ENCODE peak calls at places on chromosomes 13 and 19, in six cellular contexts. X, B, J, P, R and A are unnamed samples.

GRCh38 chr13:47413112-47413511 is 516.3 kb upstream of the HTR2A start:
- DNase-seq in B (no peak), X (no peak), P (no peak), R (no peak), J (no peak), A (no peak)

GRCh38 chr19:49881672-49882394 is 4.3 kb downstream of the TBC1D17 start:
- DNase-seq in J (peak), X (no peak), R (no peak), B (no peak), P (no peak), A (no peak)

GRCh38 chr19:55305491-55305890 is 19.6 kb downstream of the TMEM150B start:
- DNase-seq in P (no peak), X (no peak), J (peak), R (peak), B (peak), A (peak)

GRCh38 chr19:50906217-50906616 is 5.0 kb downstream of the KLK4 start:
- DNase-seq in B (peak), R (no peak), J (peak), P (peak), X (no peak), A (peak)

GRCh38 chr19:38316477-38317067 is 825 bp upstream of the YIF1B start:
- DNase-seq in P (no peak), B (no peak), J (no peak), R (no peak), X (no peak), A (no peak)

GRCh38 chr19:7986321-7987083 is 18.9 kb downstream of the ELAVL1 start:
- DNase-seq in X (no peak), B (no peak), R (peak), J (no peak), P (no peak), A (no peak)

GRCh38 chr19:32976223-32976805 is 4.3 kb downstream of the FAAP24 start:
- DNase-seq in X (no peak), R (peak), P (peak), J (peak), B (peak), A (peak)

GRCh38 chr13:104043184-104043583 is 977.0 kb upstream of the SLC10A2 start:
- DNase-seq in P (no peak), J (no peak), R (no peak), X (no peak), B (no peak), A (no peak)

GRCh38 chr19:56692496-56692895 is 20.9 kb upstream of the ZNF835 start:
- DNase-seq in R (no peak), P (no peak), X (no peak), J (no peak), B (no peak), A (no peak)

GRCh38 chr13:20002766-20003165 is 44.2 kb downstream of the ZMYM2 start:
- DNase-seq in B (no peak), J (no peak), P (no peak), X (no peak), R (peak), A (no peak)

GRCh38 chr19:15161028-15161984 is 39.5 kb downstream of the NOTCH3 start:
- DNase-seq in R (no peak), J (peak), P (peak), B (peak), X (no peak), A (peak)

GRCh38 chr13:96925869-96926628 is 68.2 kb downstream of the OXGR1 start:
- DNase-seq in P (peak), R (no peak), J (no peak), B (no peak), X (no peak), A (no peak)

GRCh38 chr13:111177081-111177711 is 62.1 kb downstream of the ARHGEF7 start:
- DNase-seq in P (no peak), B (no peak), J (no peak), R (peak), X (no peak), A (no peak)

GRCh38 chr13:111176421-111176820 is 61.3 kb downstream of the ARHGEF7 start:
- DNase-seq in X (no peak), R (no peak), P (no peak), J (no peak), B (no peak), A (no peak)

GRCh38 chr13:111178417-111178816 is 63.3 kb downstream of the ARHGEF7 start:
- DNase-seq in P (no peak), X (no peak), J (no peak), R (no peak), B (no peak), A (no peak)

GRCh38 chr13:111175948-111176347 is 60.8 kb downstream of the ARHGEF7 start:
- DNase-seq in B (no peak), R (no peak), P (no peak), J (no peak), X (no peak), A (no peak)

GRCh38 chr13:111177803-111178389 is 62.8 kb downstream of the ARHGEF7 start:
- DNase-seq in R (peak), J (no peak), P (no peak), B (no peak), X (no peak), A (no peak)
- TF ChIP-seq MAX in R (no peak), J (no peak), P (no peak), B (no peak), X (no peak), A (no peak)

GRCh38 chr13:76223565-76223964 is 587.4 kb downstream of the LMO7 start:
- DNase-seq in P (no peak), X (no peak), R (no peak), B (no peak), J (no peak), A (no peak)
- TF ChIP-seq MYC in P (no peak), X (no peak), R (no peak), B (no peak), J (no peak), A (no peak)

GRCh38 chr19:6292006-6292405 is 12.2 kb upstream of the MLLT1 start:
- DNase-seq in J (no peak), X (no peak), R (no peak), P (no peak), B (no peak), A (no peak)
- TF ChIP-seq MAX in J (no peak), X (no peak), R (no peak), P (no peak), B (no peak), A (no peak)

GRCh38 chr19:2110822-2111221 is 14.1 kb downstream of the IZUMO4 start:
- DNase-seq in R (no peak), J (no peak), B (no peak), P (no peak), X (no peak), A (no peak)
- TF ChIP-seq MYC in R (no peak), J (no peak), B (no peak), P (no peak), X (no peak), A (no peak)